ENCODE peak calls at places on chromosomes 1 and 21, in nine cellular contexts. E is fibroblast of mammary gland, Y is neural progenitor cell, D is heart right ventricle, C is cardiac fibroblast, G is A673, V is Panc1, T is fibroblast of lung, W is glutamatergic neuron. R is an unnamed sample.
A peak's percentile ranks its signal among the peaks of the same experiment; 100 is the strongest.

GRCh38 chr1:85836736-85837135 is 128.5 kb upstream of the ZNHIT6 start:
- DNase-seq in W (no peak), T (no peak), V (no peak), G (no peak), E (no peak), Y (no peak), C (no peak), D (no peak), R (no peak)

GRCh38 chr1:242477944-242478343 is 46.6 kb downstream of the PLD5 start:
- DNase-seq in W (no peak), Y (no peak), E (no peak), C (no peak), V (no peak), T (no peak), G (peak; percentile 76), D (no peak), R (no peak)

GRCh38 chr1:198771562-198772153 is 132.8 kb downstream of the PTPRC start:
- DNase-seq in E (peak; percentile 60), V (no peak), W (no peak), T (peak; percentile 42), D (no peak), C (peak; percentile 76), Y (peak; percentile 60), G (peak; percentile 91), R (peak; percentile 14)

GRCh38 chr1:220928725-220929297 is 49.6 kb downstream of the HLX start:
- DNase-seq in V (no peak), D (no peak), C (no peak), E (peak; percentile 58), Y (no peak), G (no peak), W (no peak), T (no peak), R (no peak)

GRCh38 chr1:12095822-12096263 is 32.7 kb downstream of the TNFRSF8 start:
- DNase-seq in E (peak; percentile 35), Y (no peak), C (peak; percentile 19), V (no peak), W (no peak), G (peak; percentile 40), T (peak; percentile 56), D (no peak), R (no peak)

GRCh38 chr1:75520028-75520427 is 90.9 kb downstream of the SLC44A5 start:
- DNase-seq in W (no peak), D (no peak), E (no peak), G (no peak), T (no peak), C (no peak), Y (no peak), V (no peak), R (no peak)

GRCh38 chr1:180640531-180640949 is 8.7 kb downstream of the XPR1 start:
- DNase-seq in C (no peak), W (no peak), Y (no peak), T (no peak), D (no peak), E (no peak), V (no peak), G (no peak), R (no peak)

GRCh38 chr1:161330346-161330745 is 16.2 kb downstream of the SDHC start:
- DNase-seq in D (no peak), E (no peak), C (no peak), W (no peak), T (no peak), Y (no peak), G (no peak), V (no peak), R (no peak)

GRCh38 chr1:215957692-215958091 is 390.6 kb downstream of the KCTD3 start:
- DNase-seq in D (no peak), E (peak; percentile 28), Y (peak; percentile 34), V (no peak), T (peak; percentile 13), G (no peak), C (peak; percentile 19), W (peak; percentile 67), R (no peak)

GRCh38 chr1:25875856-25876692 is 566 bp upstream of the PAQR7 start:
- DNase-seq in V (no peak), E (no peak), Y (peak; percentile 85), W (no peak), T (no peak), C (no peak), D (no peak), G (no peak), R (no peak)

GRCh38 chr1:25876693-25877077 is 1.2 kb upstream of the PAQR7 start:
- DNase-seq in D (no peak), T (no peak), E (no peak), V (no peak), C (no peak), Y (no peak), W (no peak), G (no peak), R (no peak)

GRCh38 chr1:25874635-25875153 is 814 bp downstream of the PAQR7 start:
- DNase-seq in E (no peak), D (no peak), V (no peak), T (no peak), C (no peak), G (no peak), Y (no peak), W (no peak), R (peak; percentile 43)

GRCh38 chr1:25874209-25874608 is 1.3 kb downstream of the PAQR7 start:
- DNase-seq in C (no peak), D (no peak), E (no peak), W (no peak), Y (no peak), T (no peak), G (no peak), V (no peak), R (no peak)

DNA sequence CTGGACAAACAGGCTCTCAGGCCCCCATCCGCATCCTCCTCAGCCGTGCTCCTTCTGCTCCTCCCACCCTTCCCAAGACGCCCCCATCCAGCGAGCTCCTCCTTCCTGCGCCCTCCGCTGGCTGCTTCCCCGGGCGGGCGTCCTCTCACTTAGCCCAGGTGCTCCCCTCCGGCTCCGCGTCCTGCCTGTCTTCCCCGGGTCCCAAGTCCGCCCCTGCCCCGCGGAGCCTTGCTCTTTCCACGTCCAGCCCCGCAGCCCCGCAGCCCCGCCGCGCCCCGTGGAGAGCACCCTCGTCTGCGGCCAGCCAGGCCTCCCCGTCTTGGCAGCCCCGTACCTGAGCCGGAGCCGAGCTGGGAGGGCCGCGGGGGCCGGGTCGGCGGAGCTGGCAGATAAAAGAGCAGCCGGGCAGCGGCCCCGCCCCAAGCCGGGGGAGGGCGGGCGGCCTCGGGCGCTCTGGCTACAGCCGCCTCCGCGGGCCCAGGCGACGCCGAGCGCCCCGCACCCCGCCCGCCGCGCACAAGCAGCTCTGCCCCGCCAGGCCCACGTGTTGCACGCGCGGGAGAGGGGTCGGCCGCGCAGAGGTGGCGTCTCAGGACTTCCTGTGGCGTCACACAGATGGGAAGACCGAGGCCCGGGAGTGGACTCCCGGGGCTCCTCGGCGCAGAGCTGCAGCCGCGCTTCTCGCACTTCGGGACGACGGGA is at the start of gene PAQR7:
- DNase-seq in D (peak; percentile 76), G (peak; percentile 62), V (no peak), T (peak; percentile 85), E (peak; percentile 60), Y (peak; percentile 87), W (peak; percentile 78), C (peak; percentile 79), R (peak; percentile 86)
- TF ChIP-seq CTCF in D (no peak), G (peak; percentile 28), V (no peak), T (peak; percentile 12), E (no peak), Y (peak; percentile 23), W (no peak), C (no peak), R (no peak)

GRCh38 chr1:24071941-24072340 is 40.0 kb downstream of the MYOM3 start:
- DNase-seq in W (no peak), D (no peak), Y (no peak), T (no peak), E (no peak), C (no peak), V (no peak), G (no peak), R (no peak)

GRCh38 chr1:24077278-24077978 is 34.5 kb downstream of the MYOM3 start:
- DNase-seq in G (no peak), C (no peak), V (no peak), Y (no peak), E (no peak), W (no peak), T (no peak), D (peak; percentile 37), R (no peak)

GRCh38 chr1:24074196-24074595 is 37.7 kb downstream of the MYOM3 start:
- DNase-seq in G (no peak), Y (no peak), T (no peak), D (no peak), V (no peak), W (no peak), C (no peak), E (no peak), R (no peak)

GRCh38 chr1:24075946-24076345 is 36.0 kb downstream of the MYOM3 start:
- DNase-seq in E (no peak), G (no peak), V (no peak), W (no peak), C (no peak), D (no peak), Y (no peak), T (no peak), R (no peak)

GRCh38 chr1:24074817-24075725 is 36.9 kb downstream of the MYOM3 start:
- DNase-seq in Y (no peak), G (no peak), V (no peak), C (no peak), W (no peak), E (no peak), D (no peak), T (no peak), R (no peak)
- TF ChIP-seq CTCF in Y (no peak), G (no peak), V (no peak), C (no peak), W (no peak), E (no peak), D (no peak), T (no peak), R (no peak)

GRCh38 chr21:32562426-32562825 is 22.9 kb downstream of the TCP10L start:
- DNase-seq in D (no peak), Y (peak; percentile 62), C (peak; percentile 91), T (peak; percentile 67), V (no peak), W (no peak), E (peak; percentile 84), G (peak; percentile 72), R (no peak)
- TF ChIP-seq CTCF in D (peak; percentile 36), Y (peak; percentile 60), C (peak; percentile 62), T (peak; percentile 63), V (peak; percentile 79), W (no peak), E (peak; percentile 66), G (peak; percentile 61), R (no peak)

DNA sequence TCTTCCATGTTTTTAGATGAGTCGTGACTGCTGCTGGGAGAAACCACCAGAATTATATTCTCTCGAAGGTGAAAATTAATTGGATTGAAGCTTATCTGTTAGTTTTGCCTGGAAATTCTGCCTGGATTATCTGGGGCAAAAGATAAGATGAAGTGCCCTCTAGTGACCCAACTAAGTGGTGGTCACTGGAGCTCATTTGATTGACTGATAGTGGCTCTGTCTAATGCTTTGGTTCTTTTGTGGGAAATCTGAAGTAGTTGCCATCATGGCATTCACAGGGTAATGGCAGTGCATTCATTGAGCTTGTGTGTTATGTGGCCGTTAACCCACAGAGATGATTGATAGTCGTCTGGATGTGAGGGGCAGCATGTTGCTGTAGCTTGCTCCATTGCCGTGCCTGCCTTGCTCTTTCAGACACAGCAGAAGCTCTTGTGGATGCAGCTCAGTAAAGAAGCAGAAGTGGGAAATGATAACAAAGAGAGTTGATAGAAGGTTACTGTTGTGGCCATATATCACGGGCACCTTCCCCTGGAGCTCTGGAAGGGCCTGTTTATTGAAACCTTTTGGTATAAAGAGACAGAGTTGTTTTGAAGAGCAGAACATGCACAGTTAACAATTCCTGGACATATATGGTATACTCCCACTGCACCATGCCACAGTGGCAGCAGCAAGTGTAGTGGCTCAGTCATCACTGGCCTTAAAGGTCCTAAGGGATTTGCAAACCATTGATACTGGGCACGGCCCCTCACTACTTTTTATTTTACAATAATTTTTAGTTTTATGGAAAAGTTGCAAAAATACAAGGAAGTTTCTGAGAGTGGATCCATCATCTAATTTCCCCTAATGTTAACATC is 42.0 kb downstream of the CXADR start:
- DNase-seq in C (peak; percentile 5), E (peak; percentile 35), W (no peak), Y (peak; percentile 52), G (no peak), T (peak; percentile 5), D (no peak), V (no peak), R (no peak)
- TF ChIP-seq CTCF in C (peak; percentile 20), E (peak; percentile 42), W (no peak), Y (peak; percentile 64), G (no peak), T (peak; percentile 14), D (no peak), V (peak; percentile 50), R (no peak)